ENCODE peak calls at places on chromosomes 6 and 20, in four cellular contexts. H is small intestine; B is effector memory CD4-positive, alpha-beta T cell; F is WERI-Rb-1. I is an unnamed sample.

GRCh38 chr6:150490586-150490985 is 109.1 kb upstream of the PLEKHG1 start:
- DNase-seq in H (no peak), B (no peak), F (no peak), I (no peak)

GRCh38 chr6:18693923-18694322 is 306.8 kb downstream of the RNF144B start:
- DNase-seq in H (no peak), B (no peak), F (no peak), I (no peak)

GRCh38 chr20:57783956-57784837 is 74.4 kb upstream of the PMEPA1 start:
- DNase-seq in H (no peak), B (no peak), F (no peak), I (no peak)

GRCh38 chr20:1569417-1569861 is 11.9 kb upstream of the SIRPD start:
- DNase-seq in H (no peak), B (no peak), F (no peak), I (no peak)

GRCh38 chr6:12806811-12807210 is 90.2 kb downstream of the PHACTR1 start:
- DNase-seq in H (no peak), B (no peak), F (no peak), I (no peak)

GRCh38 chr20:57507477-57507876 is 17.5 kb downstream of the CTCFL start:
- DNase-seq in H (no peak), B (no peak), F (no peak), I (no peak)

GRCh38 chr6:14123331-14124105 is 5.9 kb downstream of the CD83 start:
- DNase-seq in H (no peak), B (no peak), F (no peak), I (no peak)

GRCh38 chr6:170429457-170429856 is 122.9 kb downstream of the FAM120B start:
- DNase-seq in H (peak), B (no peak), F (no peak), I (no peak)

GRCh38 chr6:53956068-53956711 is 155.1 kb upstream of the MLIP start:
- DNase-seq in H (peak), B (no peak), F (peak), I (peak)

GRCh38 chr20:59412896-59413295 is 112.5 kb downstream of the EDN3 start:
- DNase-seq in H (no peak), B (no peak), F (peak), I (no peak)

GRCh38 chr20:14700641-14700965 is 363.2 kb upstream of the FLRT3 start:
- DNase-seq in H (peak), B (no peak), F (no peak), I (no peak)

GRCh38 chr6:170049641-170050491 is 241.0 kb downstream of the DLL1 start:
- DNase-seq in H (no peak), B (no peak), F (no peak), I (peak)

GRCh38 chr6:169162968-169163903 is 90.4 kb downstream of the THBS2 start:
- DNase-seq in H (no peak), B (no peak), F (no peak), I (no peak)

GRCh38 chr6:30720738-30721197 is 616 bp downstream of the TUBB start:
- DNase-seq in H (peak), B (no peak), F (peak), I (peak)

DNA sequence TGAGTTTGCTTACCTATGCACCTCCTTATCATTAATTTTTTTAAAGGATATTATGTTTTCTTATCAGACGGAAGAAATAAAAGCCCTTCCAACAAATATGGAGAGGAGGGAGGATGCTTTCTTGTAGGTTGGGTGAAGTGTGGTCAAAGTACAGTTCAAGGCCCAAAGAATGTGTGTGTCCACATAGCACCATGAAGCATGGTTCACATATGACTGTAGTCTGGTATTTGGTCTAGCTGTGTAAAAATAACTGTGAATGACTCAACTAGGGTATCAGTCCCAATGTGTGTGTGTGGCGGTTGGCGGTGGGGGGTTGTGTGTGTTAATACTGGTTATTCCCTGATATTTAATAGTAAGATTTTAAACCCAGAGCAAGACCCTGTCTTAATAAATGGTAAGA is 212.7 kb downstream of the TMEM242 start:
- DNase-seq in H (peak), B (no peak), F (no peak), I (no peak)
- H3K27ac ChIP-seq in H (no peak), B (no peak), F (no peak), I (no peak)

DNA sequence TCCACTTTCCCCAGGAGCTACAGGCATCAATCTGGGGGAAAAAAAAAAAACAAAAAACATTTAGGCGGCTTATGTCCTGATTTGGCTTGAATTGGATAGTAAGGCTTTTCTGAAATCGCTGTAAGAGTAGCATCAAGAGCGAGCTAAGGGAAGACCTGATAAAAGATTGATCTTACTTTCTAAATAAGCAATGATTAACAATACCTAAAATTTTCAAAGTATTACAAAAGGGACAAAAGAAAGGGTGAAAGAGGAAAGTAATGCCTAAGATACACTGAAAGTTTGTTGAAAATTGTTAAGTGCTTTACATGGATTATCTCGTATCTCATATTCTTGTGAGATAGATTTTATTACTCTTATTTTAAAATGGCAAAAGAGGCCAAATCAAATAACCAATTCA is 106.5 kb upstream of the PRSS16 start:
- DNase-seq in H (no peak), B (no peak), F (no peak), I (no peak)
- H3K27ac ChIP-seq in H (no peak), B (no peak), F (no peak), I (no peak)

DNA sequence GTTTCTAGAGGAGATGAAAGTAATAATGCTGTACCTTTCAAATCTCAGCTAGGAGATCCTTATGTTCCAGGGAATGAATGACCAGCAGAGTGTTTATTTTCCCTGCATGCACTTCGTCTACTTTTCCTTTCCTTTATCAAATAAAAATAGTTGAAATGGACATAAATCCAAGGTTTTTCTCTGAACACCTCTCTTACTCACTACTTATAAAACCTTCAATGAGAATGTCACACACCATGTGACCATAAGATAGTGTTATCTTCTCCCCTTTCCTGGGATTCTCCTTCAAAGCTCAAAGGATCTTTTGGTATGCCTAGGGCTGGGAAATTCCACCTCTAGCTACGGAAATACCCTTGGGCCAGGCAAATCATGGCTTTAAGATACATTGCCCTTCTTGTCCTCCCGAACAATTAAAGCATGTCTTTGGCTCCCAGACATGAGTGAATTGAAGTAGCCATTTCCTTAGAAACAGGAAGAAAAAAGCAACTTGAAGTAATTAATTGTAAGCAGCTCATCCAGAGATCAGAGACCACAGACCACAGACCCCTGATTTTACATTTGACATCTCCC is 3.9 kb downstream of the PLCB4 start:
- DNase-seq in H (no peak), B (no peak), F (no peak), I (no peak)
- H3K27ac ChIP-seq in H (no peak), B (no peak), F (no peak), I (no peak)

GRCh38 chr6:39377530-39377929 is 55.0 kb upstream of the KCNK16 start:
- DNase-seq in H (peak), B (no peak), F (peak), I (peak)
- H3K27ac ChIP-seq in H (no peak), B (no peak), F (no peak), I (peak)

DNA sequence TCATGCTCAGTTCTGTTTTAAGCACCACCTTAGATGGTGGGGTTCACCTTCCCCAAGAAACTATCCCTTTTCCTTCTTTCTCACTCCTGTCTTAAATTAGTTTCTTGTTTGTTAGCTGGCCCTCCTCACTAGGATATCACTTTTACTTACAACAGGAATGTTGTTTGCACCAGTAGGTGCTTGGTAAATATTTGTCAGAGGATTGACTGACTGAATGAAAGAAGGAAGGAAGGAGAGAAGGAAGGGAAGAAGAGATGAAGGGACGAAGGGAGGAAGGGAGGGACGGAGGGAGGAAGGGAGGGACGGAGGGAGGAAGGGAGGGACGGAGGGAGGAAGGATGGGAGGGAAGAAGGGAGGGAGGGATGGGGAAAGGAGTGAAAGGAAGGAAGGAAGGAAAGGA is 543 bp upstream of the KCNK15 start:
- DNase-seq in H (no peak), B (no peak), F (no peak), I (no peak)
- H3K27ac ChIP-seq in H (no peak), B (no peak), F (peak), I (no peak)

GRCh38 chr20:10505320-10506226 is 70.5 kb downstream of the SLX4IP start:
- DNase-seq in H (no peak), B (no peak), F (no peak), I (no peak)

GRCh38 chr20:10498196-10498595 is 63.1 kb downstream of the SLX4IP start:
- DNase-seq in H (no peak), B (no peak), F (no peak), I (no peak)

GRCh38 chr20:10504893-10505292 is 69.8 kb downstream of the SLX4IP start:
- DNase-seq in H (no peak), B (no peak), F (no peak), I (no peak)

GRCh38 chr20:10501377-10501776 is 66.3 kb downstream of the SLX4IP start:
- DNase-seq in H (no peak), B (no peak), F (no peak), I (peak)

DNA sequence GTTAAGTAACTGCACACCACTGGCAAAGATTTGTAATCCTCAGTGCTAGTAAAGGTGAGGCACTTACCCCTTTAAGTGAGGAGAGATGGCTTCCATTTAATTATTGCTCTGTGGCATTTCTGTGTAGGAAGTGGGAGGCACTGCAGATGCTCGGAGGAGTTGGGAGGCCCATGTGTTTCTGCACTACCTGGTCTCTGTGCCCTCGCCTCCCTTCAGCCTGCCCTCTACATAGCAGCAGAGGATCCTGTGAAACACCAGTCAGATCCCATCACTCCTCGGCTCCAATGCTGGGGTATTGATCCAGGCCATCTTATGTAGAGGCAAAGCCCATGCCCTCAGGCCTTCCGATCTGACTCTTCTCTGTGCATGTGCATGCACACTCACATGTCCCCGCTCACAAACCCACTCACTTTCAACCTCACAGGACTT is 67.0 kb downstream of the SLX4IP start:
- DNase-seq in H (no peak), B (no peak), F (no peak), I (no peak)
- H3K27ac ChIP-seq in H (no peak), B (no peak), F (no peak), I (peak)

GRCh38 chr6:52243282-52243893 is 912 bp downstream of the IL17F start:
- DNase-seq in H (no peak), B (no peak), F (no peak), I (no peak)
- H3K27ac ChIP-seq in H (no peak), B (no peak), F (no peak), I (no peak)

GRCh38 chr20:45588800-45589199 is 9.7 kb upstream of the WFDC8 start:
- DNase-seq in H (no peak), B (no peak), F (no peak), I (no peak)
- H3K27ac ChIP-seq in H (no peak), B (no peak), F (no peak), I (no peak)

DNA sequence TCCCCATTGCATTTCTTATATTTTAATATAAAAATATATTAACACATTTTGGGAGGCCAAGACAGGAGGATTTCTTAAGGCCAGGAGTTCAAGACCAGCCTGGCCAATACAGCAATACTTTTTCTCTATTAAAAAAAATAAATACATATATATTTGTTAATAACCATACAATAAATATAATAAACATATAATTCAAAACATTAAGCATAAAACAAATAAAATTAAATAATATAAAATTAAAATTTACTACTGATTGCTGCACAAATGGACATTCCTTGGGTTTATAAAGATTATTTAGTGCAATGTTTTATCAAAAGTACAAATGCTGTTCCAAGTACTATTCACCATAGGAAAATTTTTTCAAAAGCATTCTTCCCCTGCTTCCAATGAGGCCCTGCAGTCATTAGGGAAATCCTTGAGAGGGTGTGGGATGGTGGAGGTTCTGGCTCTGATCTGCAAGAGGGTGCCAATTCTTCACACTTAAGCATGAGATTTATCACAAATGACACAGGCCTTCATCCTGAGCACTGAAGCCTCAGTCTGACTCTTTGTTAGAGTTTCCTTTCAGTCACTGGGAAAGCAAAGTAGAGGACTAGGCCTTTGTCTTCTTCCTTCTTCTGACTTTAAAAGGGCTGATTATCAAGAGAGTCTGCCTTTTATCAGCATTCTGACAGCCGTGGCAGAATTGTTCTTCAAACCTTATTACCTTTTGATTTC is 596.7 kb downstream of the EPM2A start:
- DNase-seq in H (no peak), B (no peak), F (no peak), I (no peak)
- H3K27ac ChIP-seq in H (no peak), B (no peak), F (no peak), I (no peak)

GRCh38 chr20:36832791-36833190 is 43.1 kb upstream of the TLDC2 start:
- DNase-seq in H (no peak), B (no peak), F (no peak), I (no peak)
- H3K27ac ChIP-seq in H (no peak), B (no peak), F (peak), I (peak)

I was measured in caudate nucleus.